ENCODE peak calls at places on chromosomes 2 and 18, in six cellular contexts. One of them, this sample, is unnamed.

GRCh38 chr18:45722899-45723298 is 1.1 kb upstream of the SLC14A1 start:
- DNase-seq in fibroblast of villous mesenchyme: peak
- DNase-seq in Peyer's patch: peak
- DNase-seq in RWPE1: peak
- DNase-seq in A549: peak
- DNase-seq in GM23338: peak
- DNase-seq in this sample: peak

GRCh38 chr2:207662203-207662602 is 37.0 kb upstream of the METTL21A start:
- DNase-seq in fibroblast of villous mesenchyme: no peak
- DNase-seq in Peyer's patch: no peak
- DNase-seq in A549: no peak
- DNase-seq in GM23338: no peak
- DNase-seq in RWPE1: no peak
- DNase-seq in this sample: no peak

GRCh38 chr2:208827549-208828221 is 421.1 kb downstream of the PTH2R start:
- DNase-seq in GM23338: no peak
- DNase-seq in fibroblast of villous mesenchyme: no peak
- DNase-seq in Peyer's patch: no peak
- DNase-seq in A549: no peak
- DNase-seq in RWPE1: no peak
- DNase-seq in this sample: no peak

GRCh38 chr2:205902041-205902898 is 183.7 kb downstream of the INO80D start:
- DNase-seq in fibroblast of villous mesenchyme: peak
- DNase-seq in GM23338: no peak
- DNase-seq in A549: peak
- DNase-seq in Peyer's patch: no peak
- DNase-seq in RWPE1: no peak
- DNase-seq in this sample: no peak

GRCh38 chr18:46588971-46589660 is 67.9 kb downstream of the LOXHD1 start:
- DNase-seq in fibroblast of villous mesenchyme: no peak
- DNase-seq in Peyer's patch: no peak
- DNase-seq in A549: no peak
- DNase-seq in GM23338: no peak
- DNase-seq in RWPE1: no peak
- DNase-seq in this sample: no peak

GRCh38 chr2:158753561-158754302 is 41.4 kb upstream of the DAPL1 start:
- DNase-seq in A549: peak
- DNase-seq in fibroblast of villous mesenchyme: peak
- DNase-seq in GM23338: peak
- DNase-seq in RWPE1: peak
- DNase-seq in Peyer's patch: no peak
- DNase-seq in this sample: peak

GRCh38 chr2:101231937-101232336 is 20.7 kb upstream of the CNOT11 start:
- DNase-seq in Peyer's patch: no peak
- DNase-seq in RWPE1: no peak
- DNase-seq in A549: no peak
- DNase-seq in GM23338: no peak
- DNase-seq in fibroblast of villous mesenchyme: no peak
- DNase-seq in this sample: no peak

GRCh38 chr2:216661639-216662375 is 28.6 kb downstream of the IGFBP2 start:
- DNase-seq in fibroblast of villous mesenchyme: no peak
- DNase-seq in A549: peak
- DNase-seq in Peyer's patch: no peak
- DNase-seq in GM23338: no peak
- DNase-seq in RWPE1: no peak
- DNase-seq in this sample: no peak

GRCh38 chr2:112682101-112682500 is 36.4 kb downstream of the SLC20A1 start:
- DNase-seq in Peyer's patch: no peak
- DNase-seq in fibroblast of villous mesenchyme: no peak
- DNase-seq in RWPE1: no peak
- DNase-seq in A549: no peak
- DNase-seq in GM23338: no peak
- DNase-seq in this sample: no peak

GRCh38 chr2:143600136-143600535 is 470.9 kb downstream of the ARHGAP15 start:
- DNase-seq in A549: no peak
- DNase-seq in RWPE1: no peak
- DNase-seq in GM23338: no peak
- DNase-seq in Peyer's patch: no peak
- DNase-seq in fibroblast of villous mesenchyme: no peak
- DNase-seq in this sample: peak

GRCh38 chr2:47056875-47057731 is 98.0 kb downstream of the STPG4 start:
- DNase-seq in Peyer's patch: no peak
- DNase-seq in GM23338: no peak
- DNase-seq in A549: no peak
- DNase-seq in fibroblast of villous mesenchyme: peak
- DNase-seq in RWPE1: no peak
- DNase-seq in this sample: peak

GRCh38 chr2:10620481-10620880 is 69.3 kb downstream of the NOL10 start:
- DNase-seq in Peyer's patch: no peak
- DNase-seq in RWPE1: no peak
- DNase-seq in fibroblast of villous mesenchyme: peak
- DNase-seq in A549: no peak
- DNase-seq in GM23338: no peak
- DNase-seq in this sample: peak

GRCh38 chr2:31318360-31319336 is 84.7 kb downstream of the EHD3 start:
- DNase-seq in GM23338: no peak
- DNase-seq in RWPE1: no peak
- DNase-seq in fibroblast of villous mesenchyme: peak
- DNase-seq in Peyer's patch: no peak
- DNase-seq in A549: no peak
- DNase-seq in this sample: peak

GRCh38 chr2:67186871-67187270 is 210.3 kb upstream of the ETAA1 start:
- DNase-seq in RWPE1: no peak
- DNase-seq in fibroblast of villous mesenchyme: no peak
- DNase-seq in A549: no peak
- DNase-seq in GM23338: no peak
- DNase-seq in Peyer's patch: no peak
- DNase-seq in this sample: peak

GRCh38 chr2:232900811-232901701 is 31.0 kb downstream of the SNORC start:
- DNase-seq in Peyer's patch: no peak
- DNase-seq in fibroblast of villous mesenchyme: no peak
- DNase-seq in A549: no peak
- DNase-seq in RWPE1: no peak
- DNase-seq in GM23338: peak
- DNase-seq in this sample: peak

GRCh38 chr2:148615446-148615845 is 29.1 kb upstream of the EPC2 start:
- DNase-seq in A549: no peak
- DNase-seq in fibroblast of villous mesenchyme: no peak
- DNase-seq in Peyer's patch: no peak
- DNase-seq in GM23338: peak
- DNase-seq in RWPE1: no peak
- DNase-seq in this sample: no peak

GRCh38 chr18:62663731-62664336 is 51.5 kb upstream of the PHLPP1 start:
- DNase-seq in RWPE1: peak
- DNase-seq in A549: peak
- DNase-seq in fibroblast of villous mesenchyme: peak
- DNase-seq in Peyer's patch: no peak
- DNase-seq in GM23338: no peak
- DNase-seq in this sample: peak

GRCh38 chr2:60445684-60446184 is 107.7 kb downstream of the BCL11A start:
- DNase-seq in Peyer's patch: no peak
- DNase-seq in A549: no peak
- DNase-seq in fibroblast of villous mesenchyme: no peak
- DNase-seq in RWPE1: no peak
- DNase-seq in GM23338: no peak
- DNase-seq in this sample: peak

GRCh38 chr2:57180042-57180567 is 866.5 kb upstream of the VRK2 start:
- DNase-seq in Peyer's patch: no peak
- DNase-seq in RWPE1: peak
- DNase-seq in GM23338: no peak
- DNase-seq in A549: no peak
- DNase-seq in fibroblast of villous mesenchyme: peak
- DNase-seq in this sample: peak

GRCh38 chr2:160719116-160719515 is 225.5 kb upstream of the RBMS1 start:
- DNase-seq in GM23338: no peak
- DNase-seq in RWPE1: no peak
- DNase-seq in fibroblast of villous mesenchyme: no peak
- DNase-seq in A549: no peak
- DNase-seq in Peyer's patch: no peak
- DNase-seq in this sample: peak

GRCh38 chr2:229422005-229422404 is 150.9 kb upstream of the PID1 start:
- DNase-seq in A549: no peak
- DNase-seq in Peyer's patch: no peak
- DNase-seq in fibroblast of villous mesenchyme: no peak
- DNase-seq in GM23338: no peak
- DNase-seq in RWPE1: no peak
- DNase-seq in this sample: no peak

GRCh38 chr2:16537347-16537746 is 128.3 kb downstream of the CYRIA start:
- DNase-seq in GM23338: no peak
- DNase-seq in A549: no peak
- DNase-seq in Peyer's patch: no peak
- DNase-seq in RWPE1: peak
- DNase-seq in fibroblast of villous mesenchyme: no peak
- DNase-seq in this sample: peak

GRCh38 chr2:46298522-46299351 is 1.5 kb downstream of the EPAS1 start:
- DNase-seq in A549: peak
- DNase-seq in GM23338: peak
- DNase-seq in RWPE1: peak
- DNase-seq in fibroblast of villous mesenchyme: peak
- DNase-seq in Peyer's patch: peak
- DNase-seq in this sample: peak

GRCh38 chr2:10007921-10008808 is 35.2 kb upstream of the KLF11 start:
- DNase-seq in GM23338: no peak
- DNase-seq in A549: no peak
- DNase-seq in fibroblast of villous mesenchyme: peak
- DNase-seq in RWPE1: no peak
- DNase-seq in Peyer's patch: peak
- DNase-seq in this sample: no peak

GRCh38 chr2:16123421-16123820 is 183.1 kb downstream of the MYCN start:
- DNase-seq in A549: no peak
- DNase-seq in fibroblast of villous mesenchyme: no peak
- DNase-seq in RWPE1: no peak
- DNase-seq in Peyer's patch: no peak
- DNase-seq in GM23338: no peak
- DNase-seq in this sample: no peak

GRCh38 chr18:46712406-46712805 is 44.4 kb downstream of the ST8SIA5 start:
- DNase-seq in RWPE1: no peak
- DNase-seq in Peyer's patch: no peak
- DNase-seq in fibroblast of villous mesenchyme: peak
- DNase-seq in A549: no peak
- DNase-seq in GM23338: no peak
- DNase-seq in this sample: no peak

GRCh38 chr2:130798472-130799221 is 38.1 kb upstream of the ARHGEF4 start:
- DNase-seq in GM23338: peak
- DNase-seq in RWPE1: no peak
- DNase-seq in Peyer's patch: peak
- DNase-seq in A549: no peak
- DNase-seq in fibroblast of villous mesenchyme: no peak
- DNase-seq in this sample: no peak

GRCh38 chr2:97812916-97813315 is 99.5 kb downstream of the ZAP70 start:
- DNase-seq in RWPE1: no peak
- DNase-seq in GM23338: peak
- DNase-seq in fibroblast of villous mesenchyme: peak
- DNase-seq in A549: no peak
- DNase-seq in Peyer's patch: no peak
- DNase-seq in this sample: no peak

GRCh38 chr18:49788327-49788908 is 24.9 kb downstream of the ACAA2 start:
- DNase-seq in RWPE1: no peak
- DNase-seq in A549: peak
- DNase-seq in Peyer's patch: no peak
- DNase-seq in fibroblast of villous mesenchyme: peak
- DNase-seq in GM23338: no peak
- DNase-seq in this sample: peak

GRCh38 chr2:238722883-238723282 is 125.0 kb upstream of the TWIST2 start:
- DNase-seq in A549: no peak
- DNase-seq in fibroblast of villous mesenchyme: no peak
- DNase-seq in RWPE1: no peak
- DNase-seq in GM23338: no peak
- DNase-seq in Peyer's patch: no peak
- DNase-seq in this sample: no peak

DNA sequence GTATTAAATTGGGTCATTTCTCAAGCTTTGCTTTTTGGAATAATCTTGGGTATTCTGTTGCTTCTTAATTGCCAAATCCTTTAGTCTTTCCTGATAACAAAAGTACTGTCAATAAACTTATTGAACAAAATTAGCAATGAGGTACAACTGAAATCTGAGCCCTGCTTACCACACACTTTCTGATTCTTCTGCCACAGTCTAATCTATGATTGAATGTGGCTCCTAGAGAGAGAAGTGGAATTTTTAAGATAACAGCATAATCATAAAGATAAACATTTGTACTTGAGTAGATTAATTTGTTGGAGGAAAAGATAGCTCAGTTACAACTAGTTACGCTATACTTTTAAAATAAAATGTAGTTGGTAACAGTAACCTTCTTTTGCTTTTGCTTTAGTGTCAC is 354.8 kb downstream of the CELF4 start:
- DNase-seq in fibroblast of villous mesenchyme: no peak
- DNase-seq in GM23338: no peak
- DNase-seq in A549: no peak
- DNase-seq in Peyer's patch: no peak
- DNase-seq in RWPE1: no peak
- DNase-seq in this sample: no peak
- TF ChIP-seq CTCF in fibroblast of villous mesenchyme: no peak
- TF ChIP-seq CTCF in GM23338: no peak
- TF ChIP-seq CTCF in A549: no peak
- TF ChIP-seq CTCF in Peyer's patch: no peak
- TF ChIP-seq CTCF in RWPE1: no peak
- TF ChIP-seq CTCF in this sample: no peak

GRCh38 chr2:215238485-215239098 is 73.3 kb upstream of the ATIC start:
- DNase-seq in RWPE1: no peak
- DNase-seq in GM23338: no peak
- DNase-seq in fibroblast of villous mesenchyme: peak
- DNase-seq in Peyer's patch: no peak
- DNase-seq in A549: no peak
- DNase-seq in this sample: peak
- TF ChIP-seq CTCF in RWPE1: no peak
- TF ChIP-seq CTCF in GM23338: no peak
- TF ChIP-seq CTCF in fibroblast of villous mesenchyme: no peak
- TF ChIP-seq CTCF in Peyer's patch: no peak
- TF ChIP-seq CTCF in A549: no peak
- TF ChIP-seq CTCF in this sample: no peak

GRCh38 chr2:37637122-37637875 is 34.1 kb downstream of the CDC42EP3 start:
- DNase-seq in GM23338: no peak
- DNase-seq in A549: no peak
- DNase-seq in RWPE1: no peak
- DNase-seq in Peyer's patch: no peak
- DNase-seq in fibroblast of villous mesenchyme: peak
- DNase-seq in this sample: no peak
- TF ChIP-seq CTCF in GM23338: no peak
- TF ChIP-seq CTCF in A549: no peak
- TF ChIP-seq CTCF in RWPE1: no peak
- TF ChIP-seq CTCF in Peyer's patch: no peak
- TF ChIP-seq CTCF in fibroblast of villous mesenchyme: peak
- TF ChIP-seq CTCF in this sample: no peak

GRCh38 chr2:125386074-125386473 is 1269.9 kb upstream of the GYPC start:
- DNase-seq in A549: peak
- DNase-seq in Peyer's patch: no peak
- DNase-seq in fibroblast of villous mesenchyme: no peak
- DNase-seq in RWPE1: no peak
- DNase-seq in GM23338: peak
- DNase-seq in this sample: no peak
- TF ChIP-seq CTCF in A549: no peak
- TF ChIP-seq CTCF in Peyer's patch: no peak
- TF ChIP-seq CTCF in fibroblast of villous mesenchyme: no peak
- TF ChIP-seq CTCF in RWPE1: no peak
- TF ChIP-seq CTCF in GM23338: peak
- TF ChIP-seq CTCF in this sample: no peak

This sample was measured in cardiac fibroblast.